ENCODE peak calls at places on chromosomes 3 and 15, in seven cellular contexts. L, V, P, X, M, E and W are unnamed samples.

GRCh38 chr3:20043398-20043797 is 3.2 kb downstream of the KAT2B start:
- DNase-seq in L (peak; percentile 49), V (no peak), P (peak; percentile 40), X (peak; percentile 44), M (peak; percentile 18), E (peak; percentile 70), W (no peak)

GRCh38 chr3:78734048-78734637 is 1033.7 kb downstream of the ROBO1 start:
- DNase-seq in L (no peak), V (peak; percentile 67), P (peak; percentile 84), X (peak; percentile 82), M (no peak), E (no peak), W (peak; percentile 55)

GRCh38 chr3:8555705-8556314 is 54.2 kb downstream of the LMCD1 start:
- DNase-seq in L (no peak), V (no peak), P (no peak), X (peak; percentile 62), M (no peak), E (no peak), W (no peak)

GRCh38 chr15:68367226-68367625 is 64.7 kb downstream of the ITGA11 start:
- DNase-seq in L (no peak), V (no peak), P (no peak), X (no peak), M (no peak), E (no peak), W (peak; percentile 28)

GRCh38 chr3:100001514-100002270 is 112.6 kb downstream of the FILIP1L start:
- DNase-seq in L (no peak), V (no peak), P (no peak), X (no peak), M (no peak), E (no peak), W (peak; percentile 98)

GRCh38 chr3:15324335-15324734 is 8.1 kb downstream of the SH3BP5 start:
- DNase-seq in L (no peak), V (peak; percentile 20), P (no peak), X (peak; percentile 12), M (no peak), E (no peak), W (no peak)

GRCh38 chr15:57610130-57610529 is 18.4 kb downstream of the MYZAP start:
- DNase-seq in L (no peak), V (peak; percentile 44), P (no peak), X (peak; percentile 82), M (no peak), E (no peak), W (peak; percentile 85)

GRCh38 chr3:145144361-145144760 is 1016.6 kb downstream of the PLOD2 start:
- DNase-seq in L (no peak), V (no peak), P (no peak), X (no peak), M (no peak), E (no peak), W (no peak)

GRCh38 chr3:5217824-5218595 is 30.5 kb downstream of the EDEM1 start:
- DNase-seq in L (no peak), V (peak; percentile 74), P (peak; percentile 49), X (peak; percentile 57), M (no peak), E (no peak), W (no peak)

GRCh38 chr3:186496016-186496415 is 48.2 kb downstream of the CRYGS start:
- DNase-seq in L (no peak), V (no peak), P (no peak), X (no peak), M (no peak), E (no peak), W (no peak)

GRCh38 chr15:60423540-60423939 is 25.8 kb upstream of the ANXA2 start:
- DNase-seq in L (no peak), V (peak; percentile 88), P (peak; percentile 92), X (peak; percentile 94), M (no peak), E (no peak), W (peak; percentile 86)

GRCh38 chr3:99482191-99482590 is 156.2 kb upstream of the COL8A1 start:
- DNase-seq in L (no peak), V (no peak), P (no peak), X (no peak), M (no peak), E (no peak), W (no peak)

GRCh38 chr3:132004571-132004970 is 30.2 kb downstream of the CPNE4 start:
- DNase-seq in L (no peak), V (peak; percentile 68), P (peak; percentile 27), X (peak; percentile 62), M (no peak), E (no peak), W (no peak)

GRCh38 chr3:170726976-170727661 is 141.2 kb upstream of the SLC7A14 start:
- DNase-seq in L (no peak), V (peak; percentile 91), P (peak; percentile 83), X (peak; percentile 95), M (no peak), E (no peak), W (peak; percentile 87)

GRCh38 chr15:65931221-65931620 is 61.9 kb downstream of the RAB11A start:
- DNase-seq in L (no peak), V (no peak), P (no peak), X (no peak), M (no peak), E (no peak), W (no peak)

GRCh38 chr3:10505050-10505790 is at the start of gene ATP2B2:
- DNase-seq in L (no peak), V (no peak), P (peak; percentile 44), X (no peak), M (no peak), E (no peak), W (no peak)

GRCh38 chr3:98712726-98713125 is 50.4 kb upstream of the ST3GAL6 start:
- DNase-seq in L (no peak), V (no peak), P (no peak), X (no peak), M (no peak), E (no peak), W (peak; percentile 17)

GRCh38 chr3:130539005-130539404 is 22.0 kb downstream of the COL6A6 start:
- DNase-seq in L (peak; percentile 42), V (no peak), P (peak; percentile 71), X (peak; percentile 30), M (no peak), E (peak; percentile 51), W (peak; percentile 62)

GRCh38 chr3:146503459-146504202 is 34.3 kb upstream of the PLSCR2 start:
- DNase-seq in L (peak; percentile 61), V (peak; percentile 99), P (peak; percentile 87), X (peak; percentile 99), M (no peak), E (no peak), W (peak; percentile 95)

GRCh38 chr15:101325263-101326025 is 30.4 kb upstream of the SNRPA1 start:
- DNase-seq in L (no peak), V (no peak), P (no peak), X (no peak), M (no peak), E (no peak), W (no peak)

GRCh38 chr3:47646362-47646761 is 67.7 kb upstream of the CSPG5 start:
- DNase-seq in L (no peak), V (no peak), P (no peak), X (peak; percentile 55), M (no peak), E (no peak), W (no peak)

GRCh38 chr3:98680723-98681122 is 82.4 kb upstream of the ST3GAL6 start:
- DNase-seq in L (no peak), V (peak; percentile 47), P (no peak), X (no peak), M (no peak), E (no peak), W (peak; percentile 84)

GRCh38 chr15:74053941-74054529 is 28.3 kb downstream of the GOLGA6A start:
- DNase-seq in L (peak; percentile 83), V (peak; percentile 62), P (peak; percentile 73), X (peak; percentile 72), M (peak; percentile 29), E (peak; percentile 84), W (peak; percentile 77)

GRCh38 chr3:143375698-143376097 is 256.1 kb downstream of the CHST2 start:
- DNase-seq in L (no peak), V (no peak), P (no peak), X (no peak), M (no peak), E (no peak), W (peak; percentile 66)

GRCh38 chr3:10074666-10075065 is 33.4 kb downstream of the FANCD2OS start:
- DNase-seq in L (no peak), V (no peak), P (no peak), X (peak; percentile 9), M (no peak), E (no peak), W (peak; percentile 37)

GRCh38 chr3:55000546-55000945 is 72.7 kb upstream of the LRTM1 start:
- DNase-seq in L (no peak), V (peak; percentile 95), P (peak; percentile 96), X (peak; percentile 86), M (no peak), E (no peak), W (peak; percentile 52)

GRCh38 chr3:151316267-151316991 is at the start of gene GPR87:
- DNase-seq in L (no peak), V (peak; percentile 69), P (no peak), X (peak; percentile 78), M (no peak), E (no peak), W (peak; percentile 97)

GRCh38 chr15:90934256-90934948 is 683 bp upstream of the UNC45A start:
- DNase-seq in L (peak; percentile 90), V (peak; percentile 50), P (peak; percentile 87), X (peak; percentile 83), M (peak; percentile 65), E (peak; percentile 94), W (peak; percentile 91)

GRCh38 chr3:13574798-13575451 is 26.0 kb downstream of the FBLN2 start:
- DNase-seq in L (no peak), V (peak; percentile 63), P (no peak), X (peak; percentile 14), M (no peak), E (no peak), W (no peak)

GRCh38 chr3:69997486-69998307 is 1.8 kb upstream of the SAMMSON start:
- DNase-seq in L (no peak), V (no peak), P (no peak), X (peak; percentile 33), M (no peak), E (no peak), W (no peak)

GRCh38 chr15:68672781-68673205 is 94.0 kb downstream of the CORO2B start:
- DNase-seq in L (no peak), V (no peak), P (no peak), X (peak; percentile 5), M (no peak), E (no peak), W (no peak)

GRCh38 chr3:54257114-54257513 is 134.8 kb downstream of the CACNA2D3 start:
- DNase-seq in L (no peak), V (no peak), P (no peak), X (no peak), M (no peak), E (no peak), W (no peak)

GRCh38 chr3:9810846-9811245 is 784 bp downstream of the TTLL3 start:
- DNase-seq in L (no peak), V (no peak), P (no peak), X (no peak), M (no peak), E (no peak), W (no peak)